ENCODE peak calls at places on chromosomes 2 and 18, in four cellular contexts. One of them, this sample, is unnamed.
A peak's percentile ranks its signal among the peaks of the same experiment; 100 is the strongest.

GRCh38 chr2:20611077-20611843 is 39.6 kb downstream of the HS1BP3 start:
- DNase-seq in neural progenitor cell: no peak
- DNase-seq in HCT116: no peak
- DNase-seq in PC-3: no peak
- DNase-seq in this sample: peak; percentile 99

GRCh38 chr2:86616502-86616901 is 7.2 kb downstream of the RNF103 start:
- DNase-seq in neural progenitor cell: no peak
- DNase-seq in HCT116: no peak
- DNase-seq in PC-3: no peak
- DNase-seq in this sample: no peak

GRCh38 chr2:68436270-68436669 is 30.8 kb downstream of the FBXO48 start:
- DNase-seq in neural progenitor cell: no peak
- DNase-seq in HCT116: no peak
- DNase-seq in PC-3: no peak
- DNase-seq in this sample: no peak

GRCh38 chr2:104664672-104665071 is 189.2 kb upstream of the POU3F3 start:
- DNase-seq in neural progenitor cell: no peak
- DNase-seq in HCT116: no peak
- DNase-seq in PC-3: no peak
- DNase-seq in this sample: no peak

GRCh38 chr2:62672601-62673000 is 32.9 kb upstream of the EHBP1 start:
- DNase-seq in neural progenitor cell: peak; percentile 79
- DNase-seq in HCT116: no peak
- DNase-seq in PC-3: no peak
- DNase-seq in this sample: no peak

GRCh38 chr2:214676421-214677089 is 132.9 kb downstream of the BARD1 start:
- DNase-seq in neural progenitor cell: no peak
- DNase-seq in HCT116: no peak
- DNase-seq in PC-3: peak; percentile 78
- DNase-seq in this sample: no peak

GRCh38 chr18:9838144-9838877 is 47.5 kb upstream of the TXNDC2 start:
- DNase-seq in neural progenitor cell: peak; percentile 85
- DNase-seq in HCT116: peak; percentile 56
- DNase-seq in PC-3: no peak
- DNase-seq in this sample: no peak

GRCh38 chr2:33777791-33778190 is 178.7 kb upstream of the FAM98A start:
- DNase-seq in neural progenitor cell: no peak
- DNase-seq in HCT116: no peak
- DNase-seq in PC-3: no peak
- DNase-seq in this sample: no peak

GRCh38 chr2:237818066-237818473 is 19.5 kb downstream of the RBM44 start:
- DNase-seq in neural progenitor cell: no peak
- DNase-seq in HCT116: no peak
- DNase-seq in PC-3: peak; percentile 70
- DNase-seq in this sample: no peak

GRCh38 chr2:69589973-69590652 is 53.4 kb downstream of the AAK1 start:
- DNase-seq in neural progenitor cell: peak; percentile 44
- DNase-seq in HCT116: no peak
- DNase-seq in PC-3: no peak
- DNase-seq in this sample: no peak

GRCh38 chr2:119204525-119204924 is 19.1 kb upstream of the STEAP3 start:
- DNase-seq in neural progenitor cell: no peak
- DNase-seq in HCT116: no peak
- DNase-seq in PC-3: no peak
- DNase-seq in this sample: no peak

GRCh38 chr2:7009207-7009911 is 92.1 kb downstream of the RNF144A start:
- DNase-seq in neural progenitor cell: no peak
- DNase-seq in HCT116: no peak
- DNase-seq in PC-3: no peak
- DNase-seq in this sample: no peak

GRCh38 chr18:10524507-10525425 is 1.1 kb upstream of the NAPG start:
- DNase-seq in neural progenitor cell: no peak
- DNase-seq in HCT116: no peak
- DNase-seq in PC-3: peak; percentile 44
- DNase-seq in this sample: no peak

GRCh38 chr2:3465844-3466481 is 53.4 kb downstream of the ADI1 start:
- DNase-seq in neural progenitor cell: no peak
- DNase-seq in HCT116: no peak
- DNase-seq in PC-3: peak; percentile 66
- DNase-seq in this sample: no peak

GRCh38 chr2:219870023-219870422 is 242.6 kb downstream of the SLC4A3 start:
- DNase-seq in neural progenitor cell: no peak
- DNase-seq in HCT116: no peak
- DNase-seq in PC-3: peak; percentile 68
- DNase-seq in this sample: no peak

GRCh38 chr18:13376841-13377351 is 158.3 kb downstream of the LDLRAD4 start:
- DNase-seq in neural progenitor cell: no peak
- DNase-seq in HCT116: no peak
- DNase-seq in PC-3: no peak
- DNase-seq in this sample: no peak

GRCh38 chr2:7405861-7406715 is 488.9 kb downstream of the RNF144A start:
- DNase-seq in neural progenitor cell: no peak
- DNase-seq in HCT116: no peak
- DNase-seq in PC-3: no peak
- DNase-seq in this sample: no peak

GRCh38 chr18:59180150-59180845 is 39.7 kb upstream of the GRP start:
- DNase-seq in neural progenitor cell: no peak
- DNase-seq in HCT116: no peak
- DNase-seq in PC-3: no peak
- DNase-seq in this sample: no peak

GRCh38 chr2:95087379-95087778 is 34.2 kb downstream of the MRPS5 start:
- DNase-seq in neural progenitor cell: no peak
- DNase-seq in HCT116: no peak
- DNase-seq in PC-3: no peak
- DNase-seq in this sample: no peak

GRCh38 chr2:20444113-20444992 is 2.5 kb upstream of the RHOB start:
- DNase-seq in neural progenitor cell: peak; percentile 50
- DNase-seq in HCT116: no peak
- DNase-seq in PC-3: no peak
- DNase-seq in this sample: peak; percentile 92

GRCh38 chr2:204738721-204739120 is 193.4 kb downstream of the PARD3B start:
- DNase-seq in neural progenitor cell: no peak
- DNase-seq in HCT116: no peak
- DNase-seq in PC-3: no peak
- DNase-seq in this sample: no peak

GRCh38 chr2:69225933-69226332 is 161.1 kb downstream of the GFPT1 start:
- DNase-seq in neural progenitor cell: no peak
- DNase-seq in HCT116: no peak
- DNase-seq in PC-3: no peak
- DNase-seq in this sample: no peak

GRCh38 chr2:230924470-230925341 is at the start of gene GPR55:
- DNase-seq in neural progenitor cell: peak; percentile 49
- DNase-seq in HCT116: no peak
- DNase-seq in PC-3: no peak
- DNase-seq in this sample: no peak

GRCh38 chr2:108182489-108182888 is 57.3 kb upstream of the SULT1C3 start:
- DNase-seq in neural progenitor cell: peak; percentile 72
- DNase-seq in HCT116: peak; percentile 18
- DNase-seq in PC-3: peak; percentile 68
- DNase-seq in this sample: no peak

GRCh38 chr2:26477911-26478253 is at the start of gene OTOF:
- DNase-seq in neural progenitor cell: no peak
- DNase-seq in HCT116: no peak
- DNase-seq in PC-3: peak; percentile 14
- DNase-seq in this sample: peak; percentile 30

GRCh38 chr18:3257627-3258120 is 4.3 kb upstream of the MYL12B start:
- DNase-seq in neural progenitor cell: no peak
- DNase-seq in HCT116: no peak
- DNase-seq in PC-3: no peak
- DNase-seq in this sample: no peak

GRCh38 chr2:79855264-79856006 is 342.6 kb downstream of the CTNNA2 start:
- DNase-seq in neural progenitor cell: peak; percentile 53
- DNase-seq in HCT116: no peak
- DNase-seq in PC-3: no peak
- DNase-seq in this sample: no peak

GRCh38 chr18:76490701-76491171 is 4.3 kb downstream of the ZNF516 start:
- DNase-seq in neural progenitor cell: peak; percentile 56
- DNase-seq in HCT116: no peak
- DNase-seq in PC-3: no peak
- DNase-seq in this sample: peak; percentile 24

GRCh38 chr2:191173206-191173605 is 22.4 kb upstream of the STAT4 start:
- DNase-seq in neural progenitor cell: no peak
- DNase-seq in HCT116: no peak
- DNase-seq in PC-3: no peak
- DNase-seq in this sample: no peak

GRCh38 chr2:174593041-174593440 is 4.6 kb downstream of the WIPF1 start:
- DNase-seq in neural progenitor cell: no peak
- DNase-seq in HCT116: no peak
- DNase-seq in PC-3: no peak
- DNase-seq in this sample: no peak
- H3K4me3 ChIP-seq in neural progenitor cell: no peak overlapping the region
- H3K4me3 ChIP-seq in HCT116: no peak overlapping the region
- H3K4me3 ChIP-seq in PC-3: no peak overlapping the region
- H3K4me3 ChIP-seq in this sample: peak overlapping the region; percentile 45

DNA sequence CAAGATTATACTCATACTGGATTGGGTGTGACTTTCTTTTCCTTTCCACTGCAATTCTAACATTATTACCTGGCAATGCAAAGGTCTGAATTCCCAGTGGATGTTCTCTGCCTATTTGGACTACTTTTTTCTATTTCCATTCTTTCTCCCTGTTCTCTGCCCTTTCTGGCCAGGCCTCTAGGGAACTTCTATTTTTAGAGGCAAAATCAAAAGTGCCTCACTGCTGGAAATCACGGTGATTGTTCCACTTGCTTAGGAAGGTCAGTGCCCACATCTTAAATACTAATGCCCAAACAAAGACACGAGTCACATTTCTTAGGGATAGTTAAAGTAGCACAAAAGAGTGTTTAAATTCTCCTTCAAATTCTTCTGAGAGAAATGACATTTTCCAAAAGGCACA is 34.9 kb downstream of the ST6GAL2 start:
- DNase-seq in neural progenitor cell: peak; percentile 45
- DNase-seq in HCT116: no peak
- DNase-seq in PC-3: no peak
- DNase-seq in this sample: no peak
- H3K4me2 ChIP-seq in neural progenitor cell: peak overlapping the region; percentile 29
- H3K4me2 ChIP-seq in HCT116: no peak overlapping the region
- H3K4me2 ChIP-seq in PC-3: no peak overlapping the region
- H3K4me2 ChIP-seq in this sample: no peak overlapping the region

GRCh38 chr2:223943135-223943534 is 2.0 kb downstream of the WDFY1 start:
- DNase-seq in neural progenitor cell: no peak
- DNase-seq in HCT116: no peak
- DNase-seq in PC-3: no peak
- DNase-seq in this sample: no peak

GRCh38 chr2:223944704-223945531 is at the start of gene WDFY1:
- DNase-seq in neural progenitor cell: peak; percentile 95
- DNase-seq in HCT116: peak; percentile 59
- DNase-seq in PC-3: peak; percentile 84
- DNase-seq in this sample: peak; percentile 87

GRCh38 chr2:223941579-223942277 is 3.4 kb downstream of the WDFY1 start:
- DNase-seq in neural progenitor cell: no peak
- DNase-seq in HCT116: no peak
- DNase-seq in PC-3: peak; percentile 82
- DNase-seq in this sample: peak; percentile 42

GRCh38 chr2:223944166-223944703 is 900 bp downstream of the WDFY1 start:
- DNase-seq in neural progenitor cell: peak; percentile 71
- DNase-seq in HCT116: no peak
- DNase-seq in PC-3: peak; percentile 44
- DNase-seq in this sample: no peak

DNA sequence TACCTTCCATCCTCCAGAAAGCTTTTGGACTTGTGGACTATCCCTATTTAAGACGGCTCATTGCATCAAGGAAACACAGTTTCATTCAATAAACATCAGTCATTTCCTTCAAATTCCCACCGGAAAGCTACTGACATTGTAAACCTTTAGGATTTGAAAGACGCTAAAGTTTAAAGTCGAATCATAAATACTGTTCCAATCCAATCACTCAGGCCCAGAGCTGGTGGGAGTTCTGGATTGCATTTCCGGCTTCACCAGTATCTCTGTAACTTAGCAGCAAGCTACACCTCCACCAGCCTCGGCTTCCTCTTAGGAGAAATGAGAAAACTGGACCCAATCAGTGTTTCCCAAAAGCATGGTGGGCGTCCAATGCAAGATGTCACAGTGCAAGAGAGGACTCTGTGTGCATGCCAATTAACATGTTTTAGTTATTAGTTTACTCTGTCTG is 1.6 kb downstream of the WDFY1 start:
- DNase-seq in neural progenitor cell: no peak
- DNase-seq in HCT116: no peak
- DNase-seq in PC-3: peak; percentile 78
- DNase-seq in this sample: peak; percentile 82
- H3K4me3 ChIP-seq in neural progenitor cell: peak overlapping the region; percentile 76
- H3K4me3 ChIP-seq in HCT116: peak overlapping the region; percentile 95
- H3K4me3 ChIP-seq in PC-3: peak overlapping the region; percentile 92
- H3K4me3 ChIP-seq in this sample: peak overlapping the region; percentile 79

GRCh38 chr2:200750323-200750910 is 61.3 kb upstream of the BZW1 start:
- DNase-seq in neural progenitor cell: no peak
- DNase-seq in HCT116: no peak
- DNase-seq in PC-3: no peak
- DNase-seq in this sample: peak; percentile 59

GRCh38 chr2:200748779-200749178 is 62.9 kb upstream of the BZW1 start:
- DNase-seq in neural progenitor cell: no peak
- DNase-seq in HCT116: no peak
- DNase-seq in PC-3: peak; percentile 39
- DNase-seq in this sample: no peak

GRCh38 chr2:200749631-200750322 is 61.9 kb upstream of the BZW1 start:
- DNase-seq in neural progenitor cell: no peak
- DNase-seq in HCT116: no peak
- DNase-seq in PC-3: no peak
- DNase-seq in this sample: no peak

GRCh38 chr2:200746301-200746700 is 65.4 kb upstream of the BZW1 start:
- DNase-seq in neural progenitor cell: no peak
- DNase-seq in HCT116: no peak
- DNase-seq in PC-3: no peak
- DNase-seq in this sample: no peak

DNA sequence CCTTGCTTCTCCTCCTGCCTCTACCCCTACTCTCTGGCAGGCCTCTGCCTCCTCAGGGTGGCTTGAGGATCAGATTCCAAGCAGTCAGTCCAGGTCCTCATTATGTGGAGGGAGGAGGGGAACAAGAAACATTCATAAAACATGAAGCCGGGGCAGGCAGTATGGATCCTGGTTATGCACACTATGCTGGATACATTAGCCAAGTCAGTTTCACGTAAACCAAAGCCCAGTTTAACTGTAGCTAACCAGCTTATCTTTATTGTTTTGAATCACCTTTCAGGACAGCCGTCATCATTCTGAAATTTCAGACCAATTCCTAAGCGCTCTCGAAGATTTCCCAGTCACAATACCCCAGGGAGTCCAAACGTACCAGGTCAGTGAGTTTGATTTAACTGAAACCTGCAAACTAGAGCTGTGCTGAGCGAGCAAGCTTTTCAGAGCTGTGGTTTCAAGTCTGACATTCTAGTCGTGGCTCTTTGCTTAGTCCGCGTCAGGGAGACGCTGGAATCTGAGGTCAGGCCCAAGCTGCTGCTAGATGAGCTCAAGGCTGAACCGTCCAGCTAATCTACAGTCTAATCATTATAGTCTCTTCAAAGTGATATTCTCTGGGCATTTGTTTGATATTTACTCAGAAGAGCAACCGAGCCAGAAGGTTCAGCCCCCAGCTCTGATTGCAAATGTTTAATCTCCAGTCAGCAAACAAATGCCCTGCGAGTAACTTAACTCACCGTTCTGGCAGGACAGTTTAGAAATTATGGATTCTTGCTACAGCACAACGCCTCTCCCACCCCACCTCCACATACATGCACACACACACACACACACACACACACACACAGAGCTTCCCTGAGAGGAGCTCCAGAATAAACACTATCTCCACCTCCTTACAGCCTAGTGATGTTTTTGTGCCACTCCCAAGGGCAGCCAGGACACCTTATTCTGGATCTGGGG is 63.8 kb upstream of the BZW1 start:
- DNase-seq in neural progenitor cell: no peak
- DNase-seq in HCT116: no peak
- DNase-seq in PC-3: peak; percentile 69
- DNase-seq in this sample: no peak
- H3K4me2 ChIP-seq in neural progenitor cell: no peak overlapping the region
- H3K4me2 ChIP-seq in HCT116: no peak overlapping the region
- H3K4me2 ChIP-seq in PC-3: peak overlapping the region; percentile 79
- H3K4me2 ChIP-seq in this sample: no peak overlapping the region

This sample was measured in endothelial cell of umbilical vein.